ENCODE peak calls at places on chromosomes 11 and 22, in six cellular contexts. One of them, this sample, is unnamed. For H3K27me3, the result is how much of the 10 kb centered on the place peaks cover.

GRCh38 chr11:63643205-63643604 is 28.0 kb downstream of the ATL3 start:
- DNase-seq in GM23248: no peak
- DNase-seq in IMR-90: no peak
- DNase-seq in fibroblast of lung: no peak
- DNase-seq in PC-3: no peak
- DNase-seq in mammary epithelial cell: no peak
- DNase-seq in this sample: no peak

GRCh38 chr11:100789500-100789899 is 102.4 kb downstream of the ARHGAP42 start:
- DNase-seq in GM23248: no peak
- DNase-seq in IMR-90: peak
- DNase-seq in fibroblast of lung: peak
- DNase-seq in PC-3: peak
- DNase-seq in mammary epithelial cell: no peak
- DNase-seq in this sample: no peak

GRCh38 chr11:59520741-59521140 is 9.4 kb downstream of the OR4D9 start:
- DNase-seq in GM23248: no peak
- DNase-seq in IMR-90: no peak
- DNase-seq in fibroblast of lung: no peak
- DNase-seq in PC-3: no peak
- DNase-seq in mammary epithelial cell: no peak
- DNase-seq in this sample: no peak

GRCh38 chr22:39179401-39179827 is 26.9 kb upstream of the CBX7 start:
- DNase-seq in GM23248: no peak
- DNase-seq in IMR-90: no peak
- DNase-seq in fibroblast of lung: no peak
- DNase-seq in PC-3: no peak
- DNase-seq in mammary epithelial cell: no peak
- DNase-seq in this sample: no peak

GRCh38 chr11:46920709-46921108 is 2.4 kb upstream of the LRP4 start:
- DNase-seq in GM23248: peak
- DNase-seq in IMR-90: peak
- DNase-seq in fibroblast of lung: peak
- DNase-seq in PC-3: peak
- DNase-seq in mammary epithelial cell: peak
- DNase-seq in this sample: no peak

GRCh38 chr11:128831781-128832497 is 35.2 kb downstream of the KCNJ1 start:
- DNase-seq in GM23248: no peak
- DNase-seq in IMR-90: no peak
- DNase-seq in fibroblast of lung: no peak
- DNase-seq in PC-3: no peak
- DNase-seq in mammary epithelial cell: no peak
- DNase-seq in this sample: no peak

GRCh38 chr11:121426476-121427454 is 25.3 kb upstream of the SORL1 start:
- DNase-seq in GM23248: peak
- DNase-seq in IMR-90: no peak
- DNase-seq in fibroblast of lung: no peak
- DNase-seq in PC-3: peak
- DNase-seq in mammary epithelial cell: no peak
- DNase-seq in this sample: no peak

GRCh38 chr22:29268511-29269229 is 602 bp downstream of the EWSR1 start:
- DNase-seq in GM23248: peak
- DNase-seq in IMR-90: peak
- DNase-seq in fibroblast of lung: peak
- DNase-seq in PC-3: peak
- DNase-seq in mammary epithelial cell: peak
- DNase-seq in this sample: peak

GRCh38 chr11:67369801-67370284 is 3.6 kb downstream of the CLCF1 start:
- DNase-seq in GM23248: peak
- DNase-seq in IMR-90: peak
- DNase-seq in fibroblast of lung: peak
- DNase-seq in PC-3: no peak
- DNase-seq in mammary epithelial cell: no peak
- DNase-seq in this sample: no peak

GRCh38 chr22:45263790-45264269 is 20.9 kb upstream of the UPK3A start:
- DNase-seq in GM23248: peak
- DNase-seq in IMR-90: peak
- DNase-seq in fibroblast of lung: peak
- DNase-seq in PC-3: no peak
- DNase-seq in mammary epithelial cell: peak
- DNase-seq in this sample: peak

GRCh38 chr11:37788141-37788877 is 1190.3 kb upstream of the RAG2 start:
- DNase-seq in GM23248: no peak
- DNase-seq in IMR-90: peak
- DNase-seq in fibroblast of lung: peak
- DNase-seq in PC-3: peak
- DNase-seq in mammary epithelial cell: peak
- DNase-seq in this sample: no peak

GRCh38 chr11:84947970-84948600 is 679.1 kb downstream of the DLG2 start:
- DNase-seq in GM23248: peak
- DNase-seq in IMR-90: peak
- DNase-seq in fibroblast of lung: peak
- DNase-seq in PC-3: peak
- DNase-seq in mammary epithelial cell: peak
- DNase-seq in this sample: no peak

GRCh38 chr11:125239585-125240331 is 75.2 kb downstream of the PKNOX2 start:
- DNase-seq in GM23248: no peak
- DNase-seq in IMR-90: no peak
- DNase-seq in fibroblast of lung: no peak
- DNase-seq in PC-3: no peak
- DNase-seq in mammary epithelial cell: no peak
- DNase-seq in this sample: no peak
- H2AFZ ChIP-seq in GM23248: no peak
- H2AFZ ChIP-seq in IMR-90: no peak
- H2AFZ ChIP-seq in fibroblast of lung: no peak
- H2AFZ ChIP-seq in PC-3: no peak
- H2AFZ ChIP-seq in mammary epithelial cell: no peak
- H2AFZ ChIP-seq in this sample: no peak

DNA sequence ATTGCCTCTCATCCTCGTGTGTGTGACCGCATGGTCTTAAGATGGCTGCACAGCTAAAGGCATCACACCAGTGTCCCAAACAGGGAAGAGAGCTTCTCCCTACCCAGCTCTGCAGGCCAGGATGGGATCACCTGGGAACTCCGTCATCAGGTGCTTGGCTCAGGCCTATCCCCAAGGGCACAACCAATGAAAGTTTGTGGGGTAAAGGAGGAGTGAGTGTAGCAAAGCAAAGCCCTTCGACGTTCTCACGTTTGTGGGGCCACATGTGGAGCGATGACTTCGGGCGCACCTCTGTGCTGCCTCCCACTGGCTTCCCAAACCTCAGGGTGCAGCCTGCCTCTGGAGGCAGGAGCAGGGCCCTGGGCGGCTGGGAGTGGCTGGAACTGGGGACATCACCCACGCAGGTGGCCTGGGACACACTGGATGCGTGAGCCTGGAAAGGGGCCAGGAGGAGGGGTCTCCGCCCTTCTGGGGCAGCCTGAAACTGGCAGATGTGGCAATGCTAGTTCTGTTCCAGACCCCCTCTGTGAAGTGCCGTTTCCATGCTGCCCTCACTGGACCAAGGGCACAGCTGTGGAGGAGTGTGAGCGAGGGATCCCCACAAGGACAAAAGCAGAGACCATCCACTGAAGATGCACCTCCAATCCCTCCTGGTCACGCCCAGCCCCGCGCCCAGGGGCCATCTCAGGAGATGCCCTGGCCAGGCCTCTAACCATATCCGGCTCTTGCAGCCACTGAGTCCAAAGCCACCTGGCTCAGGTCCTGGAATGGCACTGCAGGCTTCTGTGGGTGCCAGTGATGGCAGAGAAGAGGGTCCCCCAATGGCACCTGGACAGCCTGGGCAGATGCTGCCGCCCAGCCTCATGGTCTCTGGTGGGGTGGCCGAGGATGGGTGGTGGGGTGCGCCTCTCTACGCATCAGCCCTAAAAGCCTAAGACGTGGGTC is 30.6 kb upstream of the GAL start:
- DNase-seq in GM23248: no peak
- DNase-seq in IMR-90: no peak
- DNase-seq in fibroblast of lung: no peak
- DNase-seq in PC-3: no peak
- DNase-seq in mammary epithelial cell: no peak
- DNase-seq in this sample: no peak
- H3K27me3 ChIP-seq in GM23248: under half
- H3K27me3 ChIP-seq in IMR-90: under half
- H3K27me3 ChIP-seq in fibroblast of lung: under half
- H3K27me3 ChIP-seq in PC-3: under half
- H3K27me3 ChIP-seq in mammary epithelial cell: under half
- H3K27me3 ChIP-seq in this sample: half or more

GRCh38 chr11:82930734-82931133 is 29.2 kb downstream of the DDIAS start:
- DNase-seq in GM23248: no peak
- DNase-seq in IMR-90: no peak
- DNase-seq in fibroblast of lung: no peak
- DNase-seq in PC-3: no peak
- DNase-seq in mammary epithelial cell: no peak
- DNase-seq in this sample: no peak
- H2AFZ ChIP-seq in GM23248: no peak
- H2AFZ ChIP-seq in IMR-90: no peak
- H2AFZ ChIP-seq in fibroblast of lung: no peak
- H2AFZ ChIP-seq in PC-3: no peak
- H2AFZ ChIP-seq in mammary epithelial cell: no peak
- H2AFZ ChIP-seq in this sample: no peak

GRCh38 chr22:36714110-36714509 is 10.6 kb upstream of the CACNG2 start:
- DNase-seq in GM23248: no peak
- DNase-seq in IMR-90: no peak
- DNase-seq in fibroblast of lung: no peak
- DNase-seq in PC-3: no peak
- DNase-seq in mammary epithelial cell: no peak
- DNase-seq in this sample: no peak

DNA sequence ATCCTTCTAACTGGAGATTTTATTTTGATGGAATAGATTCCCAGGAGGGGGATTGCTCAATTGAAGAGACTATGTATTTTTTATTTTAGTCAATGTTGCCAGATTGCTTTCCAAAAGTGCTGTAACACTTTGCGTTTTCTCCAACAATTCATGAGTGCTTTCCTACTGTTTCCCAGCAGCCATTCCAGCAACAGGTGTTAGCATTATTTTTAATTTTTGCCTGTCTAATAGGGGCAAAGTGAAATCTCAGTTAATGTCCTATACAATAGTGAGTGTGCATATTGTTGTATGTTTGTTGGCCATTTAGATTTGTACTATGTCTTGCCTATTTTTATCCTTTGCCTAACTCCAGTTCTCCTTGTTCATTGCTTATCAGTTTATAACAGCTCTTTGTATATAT is 12.1 kb upstream of the CACNG2 start:
- DNase-seq in GM23248: no peak
- DNase-seq in IMR-90: no peak
- DNase-seq in fibroblast of lung: no peak
- DNase-seq in PC-3: no peak
- DNase-seq in mammary epithelial cell: no peak
- DNase-seq in this sample: no peak
- H3K27me3 ChIP-seq in GM23248: half or more
- H3K27me3 ChIP-seq in IMR-90: under half
- H3K27me3 ChIP-seq in fibroblast of lung: under half
- H3K27me3 ChIP-seq in PC-3: half or more
- H3K27me3 ChIP-seq in mammary epithelial cell: under half
- H3K27me3 ChIP-seq in this sample: half or more

This sample was measured in PC-9.